ENCODE peak calls at places on chromosomes 6 and 20, in eight cellular contexts. A is A172; T is HTR-8/SVneo; B is fibroblast of the aortic adventitia; W is A549; C is activated T-cell treated with anti-CD3 and anti-CD28 coated beads, Interleukin-2, amount 50 U/mL, for 72 hours; K is CD4-positive, alpha-beta T cell; M is EL. O is an unnamed sample.

GRCh38 chr20:10061641-10062040 is 26.9 kb downstream of the ANKEF1 start:
- DNase-seq in C (no peak), A (no peak), W (no peak), M (no peak), T (no peak), B (no peak), K (no peak), O (no peak)

GRCh38 chr6:28747083-28747630 is 176.6 kb downstream of the TRIM27 start:
- DNase-seq in B (no peak), C (no peak), A (no peak), W (no peak), T (no peak), M (no peak), K (no peak), O (no peak)

GRCh38 chr6:49565855-49566254 is 15.4 kb downstream of the C6orf141 start:
- DNase-seq in T (peak; percentile 55), B (no peak), A (peak; percentile 75), C (no peak), M (peak; percentile 20), W (no peak), K (no peak), O (peak; percentile 62)

GRCh38 chr6:39530201-39530759 is 194.9 kb downstream of the KIF6 start:
- DNase-seq in T (no peak), C (no peak), A (peak; percentile 10), W (no peak), K (no peak), M (peak; percentile 14), B (peak; percentile 11), O (peak; percentile 20)

GRCh38 chr6:157615411-157615763 is 207.7 kb upstream of the SNX9 start:
- DNase-seq in C (no peak), M (no peak), A (no peak), T (no peak), W (peak; percentile 6), B (no peak), K (no peak), O (no peak)

GRCh38 chr6:26363882-26364825 is 844 bp upstream of the BTN3A2 start:
- DNase-seq in M (peak; percentile 40), B (peak; percentile 26), C (peak; percentile 22), W (no peak), K (no peak), A (peak; percentile 19), T (no peak), O (no peak)

GRCh38 chr20:982754-983153 is 19.4 kb downstream of the RSPO4 start:
- DNase-seq in A (no peak), W (no peak), B (no peak), M (no peak), C (no peak), K (no peak), T (no peak), O (no peak)

GRCh38 chr6:105263685-105264298 is 84.0 kb upstream of the POPDC3 start:
- DNase-seq in C (no peak), M (no peak), W (no peak), K (no peak), T (no peak), A (peak; percentile 19), B (no peak), O (peak; percentile 17)

GRCh38 chr6:107719160-107719559 is 105.0 kb downstream of the SCML4 start:
- DNase-seq in B (no peak), A (no peak), W (no peak), K (no peak), T (no peak), C (no peak), M (no peak), O (no peak)

GRCh38 chr20:45727044-45727443 is 4.9 kb downstream of the SPINT4 start:
- DNase-seq in C (no peak), W (no peak), K (no peak), A (peak; percentile 8), T (no peak), M (no peak), B (peak; percentile 2), O (peak; percentile 52)

GRCh38 chr6:113894712-113895674 is 37.8 kb downstream of the MARCKS start:
- DNase-seq in K (no peak), B (peak; percentile 53), T (no peak), M (no peak), W (no peak), C (no peak), A (no peak), O (no peak)

GRCh38 chr6:43873806-43874714 is 104.0 kb downstream of the VEGFA start:
- DNase-seq in K (no peak), C (no peak), W (no peak), B (no peak), A (no peak), M (no peak), T (no peak), O (no peak)

GRCh38 chr6:110518281-110518623 is 41.8 kb upstream of the SLC22A16 start:
- DNase-seq in C (no peak), T (no peak), K (no peak), M (peak; percentile 25), A (no peak), B (peak; percentile 51), W (peak; percentile 28), O (peak; percentile 31)

GRCh38 chr20:52888096-52888495 is 84.1 kb upstream of the TSHZ2 start:
- DNase-seq in M (no peak), T (no peak), W (no peak), A (no peak), K (no peak), C (no peak), B (no peak), O (no peak)

GRCh38 chr6:165930668-165931067 is 237.0 kb downstream of the TBXT start:
- DNase-seq in B (no peak), C (no peak), A (no peak), M (no peak), W (no peak), K (no peak), T (no peak), O (no peak)

GRCh38 chr6:132464538-132465256 is 48.2 kb downstream of the STX7 start:
- DNase-seq in A (peak; percentile 35), W (no peak), T (peak; percentile 18), M (peak; percentile 66), K (no peak), B (no peak), C (no peak), O (peak; percentile 67)

GRCh38 chr6:4169028-4169789 is 33.8 kb upstream of the ECI2 start:
- DNase-seq in A (no peak), C (no peak), K (no peak), B (no peak), M (no peak), W (no peak), T (no peak), O (peak; percentile 80)